ENCODE peak calls at places on chromosomes 2 and 18, in eight cellular contexts. One of them, this sample, is unnamed.

GRCh38 chr2:105573490-105573889 is 171.2 kb upstream of the NCK2 start:
- DNase-seq in cerebellar cortex: no peak
- DNase-seq in hepatocyte: no peak
- DNase-seq in SIG-M5: no peak
- DNase-seq in EL: no peak
- DNase-seq in CD8-positive, alpha-beta memory T cell: no peak
- DNase-seq in astrocyte of the hippocampus: no peak
- DNase-seq in activated CD8-positive, alpha-beta memory T cell treated with anti-CD3 and anti-CD28 coated beads for 4 hours: no peak
- DNase-seq in this sample: no peak

GRCh38 chr18:76445275-76445674 is 49.8 kb downstream of the ZNF516 start:
- DNase-seq in SIG-M5: no peak
- DNase-seq in astrocyte of the hippocampus: peak
- DNase-seq in CD8-positive, alpha-beta memory T cell: no peak
- DNase-seq in EL: peak
- DNase-seq in cerebellar cortex: no peak
- DNase-seq in activated CD8-positive, alpha-beta memory T cell treated with anti-CD3 and anti-CD28 coated beads for 4 hours: no peak
- DNase-seq in hepatocyte: no peak
- DNase-seq in this sample: no peak

GRCh38 chr18:36187826-36188721 is 777 bp downstream of the MOCOS start:
- DNase-seq in cerebellar cortex: no peak
- DNase-seq in astrocyte of the hippocampus: peak
- DNase-seq in EL: peak
- DNase-seq in activated CD8-positive, alpha-beta memory T cell treated with anti-CD3 and anti-CD28 coated beads for 4 hours: no peak
- DNase-seq in hepatocyte: peak
- DNase-seq in CD8-positive, alpha-beta memory T cell: no peak
- DNase-seq in SIG-M5: no peak
- DNase-seq in this sample: no peak

GRCh38 chr18:45774065-45774521 is 50.1 kb downstream of the SLC14A1 start:
- DNase-seq in cerebellar cortex: no peak
- DNase-seq in EL: peak
- DNase-seq in activated CD8-positive, alpha-beta memory T cell treated with anti-CD3 and anti-CD28 coated beads for 4 hours: no peak
- DNase-seq in CD8-positive, alpha-beta memory T cell: no peak
- DNase-seq in astrocyte of the hippocampus: peak
- DNase-seq in SIG-M5: no peak
- DNase-seq in hepatocyte: no peak
- DNase-seq in this sample: no peak

GRCh38 chr18:58649966-58650816 is 21.1 kb upstream of the MALT1 start:
- DNase-seq in EL: peak
- DNase-seq in hepatocyte: no peak
- DNase-seq in CD8-positive, alpha-beta memory T cell: no peak
- DNase-seq in cerebellar cortex: no peak
- DNase-seq in activated CD8-positive, alpha-beta memory T cell treated with anti-CD3 and anti-CD28 coated beads for 4 hours: no peak
- DNase-seq in astrocyte of the hippocampus: no peak
- DNase-seq in SIG-M5: peak
- DNase-seq in this sample: no peak

GRCh38 chr2:241858206-241859016 is at the start of gene PDCD1:
- DNase-seq in activated CD8-positive, alpha-beta memory T cell treated with anti-CD3 and anti-CD28 coated beads for 4 hours: peak
- DNase-seq in hepatocyte: no peak
- DNase-seq in SIG-M5: no peak
- DNase-seq in EL: no peak
- DNase-seq in cerebellar cortex: no peak
- DNase-seq in CD8-positive, alpha-beta memory T cell: peak
- DNase-seq in astrocyte of the hippocampus: no peak
- DNase-seq in this sample: no peak

GRCh38 chr2:237433920-237434319 is 20.0 kb upstream of the COL6A3 start:
- DNase-seq in SIG-M5: no peak
- DNase-seq in CD8-positive, alpha-beta memory T cell: no peak
- DNase-seq in EL: no peak
- DNase-seq in activated CD8-positive, alpha-beta memory T cell treated with anti-CD3 and anti-CD28 coated beads for 4 hours: no peak
- DNase-seq in hepatocyte: no peak
- DNase-seq in cerebellar cortex: no peak
- DNase-seq in astrocyte of the hippocampus: no peak
- DNase-seq in this sample: no peak

GRCh38 chr18:49677762-49678398 is 116.0 kb downstream of the LIPG start:
- DNase-seq in cerebellar cortex: peak
- DNase-seq in CD8-positive, alpha-beta memory T cell: no peak
- DNase-seq in activated CD8-positive, alpha-beta memory T cell treated with anti-CD3 and anti-CD28 coated beads for 4 hours: no peak
- DNase-seq in EL: no peak
- DNase-seq in hepatocyte: no peak
- DNase-seq in astrocyte of the hippocampus: no peak
- DNase-seq in SIG-M5: no peak
- DNase-seq in this sample: no peak

GRCh38 chr18:70058916-70059315 is 111.2 kb upstream of the CD226 start:
- DNase-seq in hepatocyte: no peak
- DNase-seq in CD8-positive, alpha-beta memory T cell: no peak
- DNase-seq in activated CD8-positive, alpha-beta memory T cell treated with anti-CD3 and anti-CD28 coated beads for 4 hours: no peak
- DNase-seq in SIG-M5: no peak
- DNase-seq in astrocyte of the hippocampus: no peak
- DNase-seq in cerebellar cortex: no peak
- DNase-seq in EL: no peak
- DNase-seq in this sample: no peak

GRCh38 chr2:118013221-118013723 is 598 bp downstream of the CCDC93 start:
- DNase-seq in cerebellar cortex: peak
- DNase-seq in SIG-M5: no peak
- DNase-seq in CD8-positive, alpha-beta memory T cell: peak
- DNase-seq in hepatocyte: peak
- DNase-seq in astrocyte of the hippocampus: peak
- DNase-seq in EL: peak
- DNase-seq in activated CD8-positive, alpha-beta memory T cell treated with anti-CD3 and anti-CD28 coated beads for 4 hours: no peak
- DNase-seq in this sample: no peak

GRCh38 chr18:50340078-50340477 is 34.8 kb upstream of the SKA1 start:
- DNase-seq in activated CD8-positive, alpha-beta memory T cell treated with anti-CD3 and anti-CD28 coated beads for 4 hours: no peak
- DNase-seq in EL: no peak
- DNase-seq in SIG-M5: no peak
- DNase-seq in hepatocyte: no peak
- DNase-seq in CD8-positive, alpha-beta memory T cell: no peak
- DNase-seq in astrocyte of the hippocampus: no peak
- DNase-seq in cerebellar cortex: no peak
- DNase-seq in this sample: no peak

GRCh38 chr2:229582151-229582550 is 132.2 kb downstream of the DNER start:
- DNase-seq in cerebellar cortex: no peak
- DNase-seq in CD8-positive, alpha-beta memory T cell: no peak
- DNase-seq in astrocyte of the hippocampus: no peak
- DNase-seq in hepatocyte: no peak
- DNase-seq in activated CD8-positive, alpha-beta memory T cell treated with anti-CD3 and anti-CD28 coated beads for 4 hours: no peak
- DNase-seq in EL: no peak
- DNase-seq in SIG-M5: no peak
- DNase-seq in this sample: no peak

GRCh38 chr2:128500136-128500800 is 181.6 kb upstream of the HS6ST1 start:
- DNase-seq in EL: no peak
- DNase-seq in cerebellar cortex: no peak
- DNase-seq in activated CD8-positive, alpha-beta memory T cell treated with anti-CD3 and anti-CD28 coated beads for 4 hours: no peak
- DNase-seq in astrocyte of the hippocampus: peak
- DNase-seq in SIG-M5: no peak
- DNase-seq in CD8-positive, alpha-beta memory T cell: no peak
- DNase-seq in hepatocyte: no peak
- DNase-seq in this sample: no peak

GRCh38 chr18:8084160-8084559 is 517.0 kb downstream of the PTPRM start:
- DNase-seq in cerebellar cortex: no peak
- DNase-seq in activated CD8-positive, alpha-beta memory T cell treated with anti-CD3 and anti-CD28 coated beads for 4 hours: no peak
- DNase-seq in hepatocyte: peak
- DNase-seq in astrocyte of the hippocampus: peak
- DNase-seq in CD8-positive, alpha-beta memory T cell: no peak
- DNase-seq in SIG-M5: no peak
- DNase-seq in EL: peak
- DNase-seq in this sample: no peak

GRCh38 chr2:223538920-223539440 is 63.2 kb downstream of the SCG2 start:
- DNase-seq in EL: no peak
- DNase-seq in cerebellar cortex: no peak
- DNase-seq in CD8-positive, alpha-beta memory T cell: no peak
- DNase-seq in SIG-M5: no peak
- DNase-seq in hepatocyte: peak
- DNase-seq in astrocyte of the hippocampus: peak
- DNase-seq in activated CD8-positive, alpha-beta memory T cell treated with anti-CD3 and anti-CD28 coated beads for 4 hours: no peak
- DNase-seq in this sample: no peak

GRCh38 chr2:162073776-162074578 is at the start of gene DPP4:
- DNase-seq in hepatocyte: peak
- DNase-seq in CD8-positive, alpha-beta memory T cell: peak
- DNase-seq in activated CD8-positive, alpha-beta memory T cell treated with anti-CD3 and anti-CD28 coated beads for 4 hours: peak
- DNase-seq in cerebellar cortex: no peak
- DNase-seq in SIG-M5: no peak
- DNase-seq in EL: peak
- DNase-seq in astrocyte of the hippocampus: peak
- DNase-seq in this sample: no peak

GRCh38 chr2:240183370-240184197 is 43.1 kb upstream of the OTOS start:
- DNase-seq in activated CD8-positive, alpha-beta memory T cell treated with anti-CD3 and anti-CD28 coated beads for 4 hours: no peak
- DNase-seq in SIG-M5: no peak
- DNase-seq in cerebellar cortex: no peak
- DNase-seq in EL: no peak
- DNase-seq in astrocyte of the hippocampus: no peak
- DNase-seq in hepatocyte: no peak
- DNase-seq in CD8-positive, alpha-beta memory T cell: no peak
- DNase-seq in this sample: no peak

GRCh38 chr2:174059178-174059874 is 94.2 kb upstream of the SP3 start:
- DNase-seq in CD8-positive, alpha-beta memory T cell: no peak
- DNase-seq in cerebellar cortex: no peak
- DNase-seq in hepatocyte: no peak
- DNase-seq in activated CD8-positive, alpha-beta memory T cell treated with anti-CD3 and anti-CD28 coated beads for 4 hours: no peak
- DNase-seq in EL: peak
- DNase-seq in SIG-M5: no peak
- DNase-seq in astrocyte of the hippocampus: no peak
- DNase-seq in this sample: no peak

This sample was measured in C1 segment of cervical spinal cord.